ENCODE peak calls at places on chromosomes 13 and 19, in nine cellular contexts. I is HFF-Myc, F is K562, M is epithelial cell of esophagus, Z is breast epithelium, W is ascending aorta, O is keratinocyte, Y is AG10803, P is left ventricle myocardium inferior. A is an unnamed sample.

GRCh38 chr19:28288850-28289249 is 924.1 kb downstream of the UQCRFS1 start:
- DNase-seq in Y (no peak), M (no peak), O (no peak), W (no peak), Z (no peak), P (no peak), I (no peak), F (no peak), A (no peak)

GRCh38 chr19:10891360-10892108 is 20.2 kb downstream of the CARM1 start:
- DNase-seq in I (no peak), Y (no peak), F (no peak), M (peak), O (peak), P (peak), Z (no peak), W (no peak), A (no peak)

GRCh38 chr13:75881109-75881775 is 245.1 kb downstream of the LMO7 start:
- DNase-seq in M (no peak), I (no peak), W (no peak), P (no peak), O (no peak), Z (no peak), Y (peak), F (no peak), A (no peak)

GRCh38 chr13:26977541-26977940 is 194.1 kb downstream of the USP12 start:
- DNase-seq in O (no peak), M (no peak), F (no peak), W (no peak), P (no peak), Y (no peak), Z (no peak), I (no peak), A (no peak)

GRCh38 chr19:3366761-3367571 is 583 bp downstream of the NFIC start:
- DNase-seq in W (no peak), F (peak), I (no peak), M (no peak), Z (no peak), O (no peak), Y (no peak), P (peak), A (no peak)

GRCh38 chr19:47646924-47647323 is 38.0 kb downstream of the BICRA start:
- DNase-seq in O (no peak), W (no peak), P (no peak), I (no peak), M (no peak), Z (no peak), Y (no peak), F (no peak), A (no peak)

GRCh38 chr19:10474962-10475451 is 28.1 kb downstream of the KEAP1 start:
- DNase-seq in M (no peak), W (no peak), F (peak), O (no peak), I (no peak), Z (no peak), P (no peak), Y (no peak), A (no peak)

GRCh38 chr19:35643255-35644205 is 2.0 kb downstream of the ETV2 start:
- DNase-seq in F (peak), M (peak), Z (peak), I (no peak), O (no peak), Y (peak), W (peak), P (peak), A (no peak)

GRCh38 chr13:110546933-110547332 is 14.6 kb downstream of the RAB20 start:
- DNase-seq in Y (peak), W (peak), P (peak), Z (peak), O (no peak), F (no peak), I (no peak), M (peak), A (peak)

GRCh38 chr19:4678881-4679379 is 8.8 kb upstream of the MYDGF start:
- DNase-seq in O (no peak), F (peak), P (no peak), Z (no peak), M (peak), Y (no peak), I (no peak), W (no peak), A (no peak)

GRCh38 chr19:35545855-35546381 is 492 bp downstream of the TMEM147 start:
- DNase-seq in M (peak), Z (no peak), F (peak), I (no peak), P (peak), W (no peak), O (no peak), Y (no peak), A (no peak)

GRCh38 chr19:31515931-31516330 is 166.7 kb upstream of the TSHZ3 start:
- DNase-seq in O (no peak), F (no peak), W (no peak), P (no peak), Z (no peak), M (no peak), Y (peak), I (no peak), A (no peak)

GRCh38 chr13:45185286-45185685 is 15.6 kb downstream of the KCTD4 start:
- DNase-seq in I (no peak), P (no peak), W (no peak), Z (no peak), F (no peak), O (no peak), M (no peak), Y (peak), A (no peak)

GRCh38 chr13:37187110-37187509 is 81.6 kb upstream of the CSNK1A1L start:
- DNase-seq in O (no peak), I (no peak), Z (no peak), M (peak), Y (peak), W (no peak), P (no peak), F (no peak), A (peak)

GRCh38 chr19:12737666-12738351 is 512 bp downstream of the GET3 start:
- DNase-seq in O (no peak), Z (no peak), F (no peak), I (no peak), Y (no peak), P (no peak), M (no peak), W (no peak), A (no peak)

GRCh38 chr13:103067751-103068563 is 1.7 kb upstream of the SLC10A2 start:
- DNase-seq in P (no peak), O (no peak), F (no peak), Z (no peak), M (peak), Y (no peak), I (no peak), W (no peak), A (no peak)

GRCh38 chr19:38731654-38732301 is 12.5 kb downstream of the CAPN12 start:
- DNase-seq in M (no peak), O (no peak), F (no peak), Z (no peak), Y (no peak), P (no peak), W (no peak), I (no peak), A (no peak)

GRCh38 chr13:25733061-25733491 is 318.7 kb downstream of the SHISA2 start:
- DNase-seq in I (no peak), Y (peak), P (no peak), F (no peak), M (peak), Z (no peak), O (peak), W (no peak), A (no peak)

GRCh38 chr19:397321-397720 is 11.6 kb downstream of the C2CD4C start:
- DNase-seq in Z (no peak), M (no peak), W (no peak), I (no peak), F (no peak), Y (no peak), P (no peak), O (no peak), A (no peak)

GRCh38 chr19:52200044-52200443 is 10.2 kb downstream of the PPP2R1A start:
- DNase-seq in F (no peak), I (no peak), Y (peak), O (no peak), P (peak), Z (no peak), W (peak), M (peak), A (peak)

GRCh38 chr13:66774046-66774445 is 456.1 kb downstream of the PCDH9 start:
- DNase-seq in F (no peak), M (peak), O (no peak), P (no peak), Y (no peak), W (no peak), Z (no peak), I (no peak), A (no peak)

GRCh38 chr19:51136891-51137551 is 5.1 kb upstream of the SIGLEC7 start:
- DNase-seq in F (no peak), Z (no peak), W (no peak), Y (no peak), O (no peak), I (no peak), P (no peak), M (no peak), A (no peak)

GRCh38 chr13:111957913-111958450 is 109.0 kb upstream of the SOX1 start:
- DNase-seq in Z (no peak), W (no peak), I (no peak), F (no peak), Y (no peak), P (no peak), M (no peak), O (no peak), A (no peak)

GRCh38 chr13:110232756-110233155 is 74.2 kb downstream of the COL4A1 start:
- DNase-seq in W (no peak), I (peak), Y (peak), M (no peak), O (no peak), Z (no peak), P (no peak), F (no peak), A (no peak)

GRCh38 chr13:29436291-29436690 is 159.2 kb downstream of the SLC7A1 start:
- DNase-seq in F (no peak), I (no peak), O (no peak), Z (no peak), W (no peak), P (no peak), Y (peak), M (peak), A (no peak)

GRCh38 chr19:46065486-46065885 is 24.7 kb upstream of the IGFL4 start:
- DNase-seq in Z (peak), O (no peak), F (no peak), Y (peak), I (peak), M (peak), W (no peak), P (no peak), A (peak)

GRCh38 chr19:19230505-19230904 is 18.7 kb downstream of the NCAN start:
- DNase-seq in W (no peak), Y (no peak), Z (no peak), I (no peak), P (no peak), F (no peak), O (no peak), M (no peak), A (no peak)

GRCh38 chr13:106155411-106155810 is 380.1 kb downstream of the EFNB2 start:
- DNase-seq in Y (peak), F (no peak), Z (no peak), M (peak), P (no peak), W (no peak), I (no peak), O (no peak), A (no peak)

GRCh38 chr13:99275093-99275469 is 16.9 kb upstream of the GPR18 start:
- DNase-seq in F (no peak), Z (no peak), P (no peak), W (no peak), O (no peak), I (peak), Y (peak), M (peak), A (peak)

GRCh38 chr13:70339738-70340137 is 231.5 kb upstream of the KLHL1 start:
- DNase-seq in I (no peak), Z (no peak), F (no peak), M (peak), P (no peak), Y (no peak), W (no peak), O (no peak), A (no peak)

GRCh38 chr13:40503966-40504591 is 162.4 kb downstream of the FOXO1 start:
- DNase-seq in W (no peak), I (no peak), O (peak), F (no peak), P (no peak), M (peak), Y (peak), Z (no peak), A (peak)

GRCh38 chr13:43537124-43537523 is 249.6 kb downstream of the ENOX1 start:
- DNase-seq in I (no peak), Z (no peak), P (no peak), O (no peak), F (no peak), M (no peak), W (no peak), Y (peak), A (no peak)

GRCh38 chr19:510606-511100 is 3.4 kb downstream of the TPGS1 start:
- DNase-seq in I (peak), W (no peak), M (peak), Y (peak), F (peak), P (peak), O (peak), Z (no peak), A (no peak)

GRCh38 chr19:55453861-55454260 is 7.6 kb downstream of the ISOC2 start:
- DNase-seq in I (no peak), F (no peak), W (no peak), Y (no peak), O (no peak), M (no peak), P (no peak), Z (no peak), A (no peak)

GRCh38 chr19:18683955-18684641 is 618 bp downstream of the CRTC1 start:
- DNase-seq in O (no peak), P (no peak), Y (no peak), Z (no peak), I (no peak), F (no peak), W (no peak), M (no peak), A (no peak)

GRCh38 chr13:59099182-59099950 is 1064.4 kb downstream of the DIAPH3 start:
- DNase-seq in Z (no peak), W (no peak), I (no peak), F (no peak), P (no peak), M (no peak), Y (no peak), O (no peak), A (no peak)

GRCh38 chr13:67726979-67727378 is 496.8 kb upstream of the PCDH9 start:
- DNase-seq in M (peak), Z (no peak), O (no peak), F (no peak), W (no peak), I (no peak), P (no peak), Y (no peak), A (no peak)

GRCh38 chr13:32256243-32256642 is 58.9 kb downstream of the ZAR1L start:
- DNase-seq in I (no peak), P (no peak), F (no peak), W (no peak), O (no peak), Y (no peak), Z (no peak), M (no peak), A (no peak)

GRCh38 chr13:32262165-32262564 is 53.0 kb downstream of the ZAR1L start:
- DNase-seq in M (no peak), Y (no peak), I (no peak), Z (no peak), F (no peak), O (no peak), P (no peak), W (no peak), A (no peak)

GRCh38 chr13:32257649-32258048 is 57.5 kb downstream of the ZAR1L start:
- DNase-seq in I (no peak), F (no peak), P (no peak), M (no peak), O (no peak), W (no peak), Y (no peak), Z (no peak), A (no peak)

GRCh38 chr13:32261567-32261966 is 53.6 kb downstream of the ZAR1L start:
- DNase-seq in O (peak), F (peak), Z (no peak), Y (peak), I (peak), W (peak), M (peak), P (peak), A (peak)

GRCh38 chr13:32259116-32259515 is 56.0 kb downstream of the ZAR1L start:
- DNase-seq in O (no peak), I (no peak), W (no peak), M (no peak), F (no peak), P (no peak), Z (no peak), Y (no peak), A (no peak)
- TF ChIP-seq CTCF in O (peak), I (peak), W (no peak), M (peak), F (peak), P (peak), Z (no peak), Y (no peak), A (no peak)

GRCh38 chr19:58000677-58001076 is 1.9 kb downstream of the ZNF606 start:
- DNase-seq in Z (no peak), F (no peak), P (no peak), I (no peak), Y (no peak), M (no peak), O (no peak), W (no peak), A (no peak)
- H3K4me3 ChIP-seq in Z (no peak), F (no peak), P (peak), I (no peak), Y (no peak), M (no peak), O (no peak), W (no peak), A (no peak)

DNA sequence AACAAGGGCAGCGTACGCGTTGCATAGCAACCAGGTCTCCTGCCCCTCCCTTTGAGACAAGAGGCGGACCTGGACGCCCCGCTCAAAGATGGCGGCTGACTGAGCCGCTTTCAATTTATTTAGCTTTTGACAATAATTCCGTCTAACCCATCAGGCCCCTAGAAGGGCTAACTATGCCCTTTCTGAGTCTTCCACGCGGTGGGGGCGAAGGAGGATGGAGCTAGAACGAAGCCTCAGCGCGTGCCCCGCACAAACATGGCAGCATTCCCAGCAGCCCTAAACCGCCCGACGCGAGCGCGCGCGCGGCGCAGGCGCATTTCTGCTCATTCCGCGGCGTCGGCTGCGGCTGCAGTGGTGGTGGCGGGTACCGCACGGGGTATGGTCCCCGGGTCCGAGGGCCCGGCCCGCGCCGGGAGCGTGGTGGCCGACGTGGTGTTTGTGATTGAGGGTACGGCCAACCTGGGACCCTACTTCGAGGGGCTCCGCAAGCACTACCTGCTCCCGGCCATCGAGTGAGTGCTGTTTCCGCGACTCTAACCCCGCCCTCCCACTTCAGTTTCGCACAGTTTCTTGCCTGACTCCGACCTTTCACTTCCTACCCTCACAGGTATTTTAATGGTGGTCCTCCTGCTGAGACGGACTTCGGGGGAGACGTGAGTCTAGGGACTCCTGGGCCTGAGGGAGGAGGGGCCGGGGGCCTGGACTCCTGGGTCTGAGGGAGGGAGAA is at the start of gene MED25:
- DNase-seq in M (peak), W (peak), O (no peak), P (peak), Y (peak), Z (peak), F (peak), I (no peak), A (peak)
- TF ChIP-seq CTCF in M (peak), W (peak), O (no peak), P (peak), Y (no peak), Z (no peak), F (peak), I (no peak), A (no peak)

GRCh38 chr19:42132851-42133528 is 744 bp upstream of the POU2F2 start:
- DNase-seq in W (no peak), I (no peak), F (peak), O (no peak), P (peak), Y (peak), Z (peak), M (peak), A (no peak)

GRCh38 chr19:42130254-42130573 is 2.0 kb downstream of the POU2F2 start:
- DNase-seq in Y (no peak), M (no peak), F (no peak), I (no peak), W (no peak), O (peak), P (no peak), Z (no peak), A (no peak)

GRCh38 chr19:42131149-42132029 is 857 bp downstream of the POU2F2 start:
- DNase-seq in Z (no peak), F (no peak), P (no peak), W (no peak), M (peak), O (no peak), Y (no peak), I (no peak), A (no peak)

GRCh38 chr19:42129399-42130253 is 2.6 kb downstream of the POU2F2 start:
- DNase-seq in Y (peak), M (peak), P (peak), I (peak), W (peak), Z (no peak), F (no peak), O (peak), A (no peak)

DNA sequence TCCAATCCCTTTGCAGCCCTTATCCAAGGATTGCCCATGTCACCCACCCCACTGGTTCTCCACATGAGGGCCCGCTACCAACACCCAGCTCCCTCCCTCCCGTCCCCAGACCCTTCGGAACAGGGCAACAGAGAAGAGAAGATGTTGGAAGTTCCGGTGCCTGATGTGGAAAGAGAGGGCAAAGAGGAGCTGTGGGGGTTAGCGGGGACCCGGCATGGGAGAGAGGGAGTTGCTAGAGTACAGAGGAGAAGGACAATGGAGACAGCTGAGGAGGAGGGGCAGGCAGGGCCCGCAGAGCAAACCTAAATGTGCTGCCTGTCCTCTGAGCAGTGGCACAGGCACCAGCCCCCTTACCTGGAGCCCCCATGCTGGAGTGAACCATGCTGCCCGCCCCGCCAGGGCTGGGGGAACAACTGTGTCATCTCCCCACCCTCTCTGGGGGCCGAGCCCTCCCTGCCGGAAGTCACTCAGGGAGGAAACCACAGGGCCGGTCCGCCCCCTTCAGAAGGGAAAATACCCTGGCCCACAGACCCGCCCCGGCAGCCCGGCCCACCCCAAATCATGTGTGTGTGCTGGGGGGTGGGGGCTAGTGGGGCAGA is at the start of gene POU2F2:
- DNase-seq in O (no peak), Z (no peak), M (peak), I (no peak), Y (no peak), F (peak), P (peak), W (peak), A (no peak)
- H3K4me3 ChIP-seq in O (peak), Z (peak), M (peak), I (peak), Y (peak), F (no peak), P (peak), W (peak), A (peak)

DNA sequence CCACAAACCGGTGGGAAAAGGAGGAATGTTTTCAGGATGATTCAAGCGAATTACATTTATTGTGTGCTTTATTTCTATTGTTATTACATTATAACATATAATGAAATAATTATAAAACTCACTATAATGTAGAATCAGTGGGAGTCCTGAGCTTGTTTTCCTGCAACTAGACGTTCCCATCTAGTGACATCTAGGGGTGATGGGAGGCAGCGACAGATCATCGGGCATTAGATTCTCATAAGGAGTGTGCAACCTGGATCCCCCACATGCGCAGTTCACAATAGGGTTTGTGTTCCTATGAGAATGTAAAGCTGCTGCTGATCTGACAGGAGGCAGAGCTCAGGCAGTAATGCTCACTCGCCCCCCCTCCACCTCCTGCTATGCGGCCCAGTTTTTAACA is 54.5 kb downstream of the SPTBN4 start:
- DNase-seq in I (no peak), P (no peak), O (no peak), Y (peak), Z (no peak), F (no peak), M (peak), W (no peak), A (peak)
- TF ChIP-seq CTCF in I (peak), P (peak), O (peak), Y (peak), Z (no peak), F (peak), M (peak), W (no peak), A (peak)

GRCh38 chr19:16261584-16262370 is 62.8 kb upstream of the KLF2 start:
- DNase-seq in I (no peak), O (no peak), F (no peak), Z (no peak), Y (no peak), W (no peak), M (no peak), P (no peak), A (no peak)
- H3K4me3 ChIP-seq in I (no peak), O (no peak), F (no peak), Z (no peak), Y (no peak), W (no peak), M (no peak), P (no peak), A (no peak)

A was measured in AG09309.